ENCODE peak calls at places on chromosomes 12 and 14, in ten cellular contexts. H, A, M, Q, F, G, T, J, N and W are unnamed samples.

GRCh38 chr12:95694148-95694547 is 96.4 kb downstream of the NTN4 start:
- DNase-seq in H (no peak), A (no peak), M (peak), Q (no peak), F (no peak), G (no peak), T (no peak), J (no peak), N (no peak), W (no peak)

GRCh38 chr12:77577756-77578155 is 252.9 kb upstream of the NAV3 start:
- DNase-seq in H (no peak), A (no peak), M (no peak), Q (peak), F (no peak), G (no peak), T (no peak), J (no peak), N (no peak), W (no peak)

GRCh38 chr12:89091293-89091841 is 260.9 kb downstream of the DUSP6 start:
- DNase-seq in H (no peak), A (no peak), M (no peak), Q (no peak), F (no peak), G (no peak), T (no peak), J (no peak), N (no peak), W (no peak)

GRCh38 chr14:57671021-57671420 is 177.4 kb upstream of the CCDC198 start:
- DNase-seq in H (no peak), A (no peak), M (no peak), Q (no peak), F (no peak), G (no peak), T (no peak), J (no peak), N (no peak), W (no peak)

GRCh38 chr14:76763362-76764041 is 2.2 kb downstream of the VASH1 start:
- DNase-seq in H (no peak), A (no peak), M (peak), Q (no peak), F (no peak), G (no peak), T (peak), J (peak), N (no peak), W (peak)

GRCh38 chr12:27272375-27273028 is 28.4 kb downstream of the STK38L start:
- DNase-seq in H (no peak), A (no peak), M (no peak), Q (no peak), F (peak), G (no peak), T (no peak), J (no peak), N (no peak), W (no peak)

GRCh38 chr14:104968541-104969401 is 9.4 kb downstream of the AHNAK2 start:
- DNase-seq in H (no peak), A (no peak), M (no peak), Q (peak), F (no peak), G (no peak), T (peak), J (no peak), N (no peak), W (peak)

GRCh38 chr12:95820096-95820703 is 29.6 kb upstream of the NTN4 start:
- DNase-seq in H (no peak), A (no peak), M (peak), Q (peak), F (peak), G (peak), T (peak), J (peak), N (no peak), W (no peak)

GRCh38 chr14:97446087-97446486 is 648.9 kb downstream of the VRK1 start:
- DNase-seq in H (no peak), A (no peak), M (no peak), Q (no peak), F (no peak), G (no peak), T (no peak), J (no peak), N (no peak), W (no peak)

GRCh38 chr14:63478024-63478423 is 65.2 kb downstream of the PPP2R5E start:
- DNase-seq in H (no peak), A (no peak), M (no peak), Q (peak), F (no peak), G (no peak), T (no peak), J (peak), N (no peak), W (no peak)

GRCh38 chr12:27769142-27769672 is 10.8 kb upstream of the KLHL42 start:
- DNase-seq in H (no peak), A (no peak), M (no peak), Q (no peak), F (no peak), G (no peak), T (no peak), J (no peak), N (no peak), W (no peak)

GRCh38 chr14:103613517-103613916 is 15.5 kb upstream of the KLC1 start:
- DNase-seq in H (no peak), A (no peak), M (no peak), Q (no peak), F (no peak), G (no peak), T (no peak), J (no peak), N (no peak), W (no peak)

GRCh38 chr14:104523546-104523935 is 56.0 kb upstream of the C14orf180 start:
- DNase-seq in H (peak), A (no peak), M (no peak), Q (no peak), F (no peak), G (no peak), T (no peak), J (no peak), N (no peak), W (no peak)

GRCh38 chr14:39267592-39268112 is 33.9 kb downstream of the MIA2 start:
- DNase-seq in H (no peak), A (no peak), M (no peak), Q (no peak), F (peak), G (peak), T (peak), J (peak), N (no peak), W (no peak)

GRCh38 chr12:95096852-95097251 is 23.4 kb upstream of the NR2C1 start:
- DNase-seq in H (no peak), A (no peak), M (peak), Q (peak), F (peak), G (peak), T (peak), J (no peak), N (no peak), W (no peak)

GRCh38 chr14:53537421-53538315 is 384.5 kb upstream of the DDHD1 start:
- DNase-seq in H (no peak), A (no peak), M (no peak), Q (no peak), F (no peak), G (no peak), T (peak), J (no peak), N (no peak), W (no peak)

GRCh38 chr12:94109154-94109553 is 39.2 kb upstream of the PLXNC1 start:
- DNase-seq in H (no peak), A (no peak), M (no peak), Q (peak), F (no peak), G (no peak), T (no peak), J (no peak), N (no peak), W (no peak)

GRCh38 chr12:29012673-29013072 is 136.4 kb upstream of the FAR2 start:
- DNase-seq in H (no peak), A (no peak), M (no peak), Q (no peak), F (no peak), G (no peak), T (no peak), J (no peak), N (no peak), W (no peak)

GRCh38 chr14:99481745-99482099 is 513 bp downstream of the CCNK start:
- DNase-seq in H (no peak), A (no peak), M (no peak), Q (peak), F (no peak), G (no peak), T (peak), J (peak), N (no peak), W (peak)

GRCh38 chr14:81946808-81947798 is 413.4 kb upstream of the SEL1L start:
- DNase-seq in H (no peak), A (no peak), M (peak), Q (no peak), F (no peak), G (no peak), T (no peak), J (peak), N (no peak), W (no peak)

GRCh38 chr12:63394994-63395393 is 244.0 kb upstream of the AVPR1A start:
- DNase-seq in H (no peak), A (no peak), M (no peak), Q (no peak), F (no peak), G (no peak), T (no peak), J (no peak), N (no peak), W (no peak)

GRCh38 chr12:114684098-114684869 is at the start of gene TBX3:
- DNase-seq in H (peak), A (peak), M (peak), Q (peak), F (peak), G (peak), T (no peak), J (peak), N (no peak), W (peak)

GRCh38 chr12:24444634-24445033 is 495.2 kb upstream of the SOX5 start:
- DNase-seq in H (no peak), A (no peak), M (no peak), Q (no peak), F (no peak), G (no peak), T (no peak), J (no peak), N (no peak), W (no peak)

GRCh38 chr14:105484069-105484996 is 2.4 kb upstream of the CRIP1 start:
- DNase-seq in H (no peak), A (no peak), M (no peak), Q (peak), F (no peak), G (no peak), T (no peak), J (no peak), N (no peak), W (peak)

GRCh38 chr12:32843528-32844095 is 53.0 kb downstream of the PKP2 start:
- DNase-seq in H (no peak), A (no peak), M (no peak), Q (no peak), F (no peak), G (no peak), T (no peak), J (peak), N (no peak), W (no peak)

GRCh38 chr14:24392327-24393098 is 6.3 kb upstream of the NYNRIN start:
- DNase-seq in H (no peak), A (no peak), M (no peak), Q (peak), F (peak), G (no peak), T (no peak), J (no peak), N (no peak), W (no peak)

GRCh38 chr14:41609704-41610183 is 3.1 kb downstream of the LRFN5 start:
- DNase-seq in H (peak), A (no peak), M (peak), Q (peak), F (no peak), G (peak), T (peak), J (peak), N (no peak), W (no peak)

GRCh38 chr12:78146365-78146772 is 315.7 kb downstream of the NAV3 start:
- DNase-seq in H (no peak), A (no peak), M (no peak), Q (peak), F (peak), G (no peak), T (peak), J (peak), N (no peak), W (no peak)

GRCh38 chr12:104958946-104959841 is 1.1 kb upstream of the SLC41A2 start:
- DNase-seq in H (no peak), A (no peak), M (peak), Q (peak), F (peak), G (no peak), T (peak), J (no peak), N (no peak), W (no peak)

GRCh38 chr14:26863736-26864135 is 265.9 kb upstream of the NOVA1 start:
- DNase-seq in H (no peak), A (no peak), M (no peak), Q (peak), F (no peak), G (no peak), T (no peak), J (no peak), N (no peak), W (no peak)

GRCh38 chr14:103186241-103186835 is 63.1 kb downstream of the TNFAIP2 start:
- DNase-seq in H (peak), A (no peak), M (no peak), Q (no peak), F (no peak), G (no peak), T (no peak), J (no peak), N (no peak), W (no peak)

GRCh38 chr12:98955284-98955683 is 310.2 kb downstream of the APAF1 start:
- DNase-seq in H (no peak), A (no peak), M (no peak), Q (peak), F (no peak), G (no peak), T (peak), J (no peak), N (no peak), W (no peak)

GRCh38 chr14:30597496-30597895 is 24.6 kb upstream of the SCFD1 start:
- DNase-seq in H (no peak), A (no peak), M (no peak), Q (no peak), F (no peak), G (no peak), T (no peak), J (no peak), N (no peak), W (no peak)

GRCh38 chr12:24185787-24186186 is 236.3 kb upstream of the SOX5 start:
- DNase-seq in H (no peak), A (no peak), M (no peak), Q (no peak), F (no peak), G (no peak), T (no peak), J (no peak), N (no peak), W (no peak)